ENCODE peak calls at places on chromosome 11, in five cellular contexts. X is AG10803, F is type B pancreatic cell, U is endothelial cell, L is bronchial epithelial cell. O is an unnamed sample.

GRCh38 chr11:105092255-105093239 is 47.0 kb downstream of the CARD18 start:
- DNase-seq in U (no peak), X (no peak), F (no peak), L (peak; percentile 85), O (no peak)

GRCh38 chr11:23502821-23503220 is 642.5 kb upstream of the CCDC179 start:
- DNase-seq in F (no peak), U (no peak), X (no peak), L (peak; percentile 8), O (no peak)

GRCh38 chr11:76208829-76209670 is 2.7 kb upstream of the WNT11 start:
- DNase-seq in U (peak; percentile 87), F (peak; percentile 87), X (peak; percentile 34), L (no peak), O (peak; percentile 86)

GRCh38 chr11:85941380-85941973 is 86.3 kb downstream of the CCDC83 start:
- DNase-seq in U (peak; percentile 36), F (no peak), X (peak; percentile 75), L (peak; percentile 50), O (no peak)

GRCh38 chr11:93822359-93822758 is 28.1 kb downstream of the VSTM5 start:
- DNase-seq in F (no peak), U (no peak), L (peak; percentile 44), X (peak; percentile 4), O (no peak)

GRCh38 chr11:62611705-62612365 is 740 bp downstream of the EML3 start:
- DNase-seq in F (no peak), L (no peak), U (peak; percentile 21), X (peak; percentile 70), O (peak; percentile 44)

GRCh38 chr11:68212421-68213134 is 518 bp downstream of the KMT5B start:
- DNase-seq in X (peak; percentile 78), F (peak; percentile 82), L (peak; percentile 21), U (peak; percentile 72), O (peak; percentile 76)

GRCh38 chr11:75468534-75469340 is 35.7 kb upstream of the KLHL35 start:
- DNase-seq in L (no peak), U (no peak), X (peak; percentile 38), F (no peak), O (peak; percentile 33)

GRCh38 chr11:12046636-12047236 is 38.3 kb upstream of the DKK3 start:
- DNase-seq in F (no peak), U (no peak), X (no peak), L (no peak), O (no peak)

GRCh38 chr11:70616317-70616716 is 218.0 kb downstream of the CTTN start:
- DNase-seq in L (no peak), X (no peak), F (no peak), U (no peak), O (no peak)

DNA sequence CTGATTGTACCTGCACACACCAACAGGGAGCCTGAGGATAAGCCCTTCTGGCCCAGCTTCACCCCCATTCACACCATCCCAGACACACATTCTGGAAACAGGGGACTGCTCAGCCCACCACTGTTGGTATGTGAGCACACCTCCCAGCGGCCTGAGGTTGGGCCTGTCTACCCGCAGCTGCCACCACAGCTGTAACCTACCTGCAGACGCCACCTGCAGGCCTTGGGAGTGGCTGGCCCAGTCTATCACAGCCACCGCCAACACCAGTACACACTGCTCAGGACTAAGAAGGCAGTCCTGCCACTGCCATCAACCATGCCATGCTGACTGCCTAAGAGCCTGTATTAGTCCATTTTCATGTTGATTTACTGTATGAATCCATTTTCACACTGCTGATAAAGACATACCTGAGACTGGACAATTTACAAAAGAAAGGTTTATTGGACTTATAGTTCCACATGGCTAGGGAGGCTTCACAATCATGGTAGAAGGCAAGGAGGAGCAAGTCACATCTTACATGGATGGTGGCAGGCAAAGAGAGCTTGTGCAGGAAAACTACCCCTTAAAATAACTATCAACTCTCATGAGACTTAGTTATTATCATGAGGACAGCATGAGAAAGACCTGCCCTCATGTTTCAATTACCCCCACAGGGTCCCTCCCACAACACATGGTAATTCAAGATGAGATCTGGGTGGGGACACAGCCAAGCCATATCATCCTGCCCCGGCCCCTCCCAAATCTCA is 30.6 kb downstream of the RSF1 start:
- DNase-seq in U (no peak), X (no peak), F (no peak), L (no peak), O (no peak)
- TF ChIP-seq CTCF in U (no peak), X (no peak), F (no peak), L (no peak), O (no peak)

GRCh38 chr11:8911040-8911823 is at the start of gene AKIP1:
- DNase-seq in F (peak; percentile 98), U (peak; percentile 98), L (peak; percentile 78), X (peak; percentile 92), O (peak; percentile 98)
- TF ChIP-seq CTCF in F (no peak), U (no peak), L (no peak), X (no peak), O (no peak)

GRCh38 chr11:128299132-128299726 is 288.1 kb downstream of the ETS1 start:
- DNase-seq in L (peak; percentile 9), F (no peak), X (peak; percentile 92), U (no peak), O (peak; percentile 13)
- TF ChIP-seq CTCF in L (no peak), F (no peak), X (no peak), U (no peak), O (no peak)

DNA sequence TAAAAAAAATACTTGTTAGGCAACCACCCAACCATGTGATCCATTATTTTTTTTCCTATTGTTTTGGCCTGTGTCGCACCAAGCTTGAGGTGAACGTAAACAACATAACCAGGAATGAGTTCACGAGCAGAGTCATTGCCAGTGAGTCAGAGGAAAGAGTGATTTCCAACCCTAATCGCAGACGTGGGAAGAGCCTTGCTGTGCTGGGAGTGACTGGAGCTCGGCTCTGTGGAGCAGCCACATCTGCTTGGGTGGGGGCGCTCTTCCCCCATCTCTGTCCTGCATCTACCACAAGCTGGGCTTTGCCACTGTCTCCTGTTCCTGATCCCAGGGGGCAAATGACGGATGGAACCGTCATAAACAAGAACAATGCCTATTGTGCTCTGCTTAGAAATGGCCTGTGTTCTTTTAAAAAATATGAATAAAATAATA is 210.0 kb downstream of the KIRREL3 start:
- DNase-seq in U (no peak), L (peak; percentile 1), F (no peak), X (peak; percentile 94), O (no peak)
- TF ChIP-seq CTCF in U (no peak), L (no peak), F (no peak), X (peak; percentile 47), O (no peak)

GRCh38 chr11:58923300-58923788 is 15.9 kb upstream of the GLYATL1 start:
- DNase-seq in U (no peak), L (peak; percentile 91), X (peak; percentile 36), F (no peak), O (no peak)
- TF ChIP-seq CTCF in U (no peak), L (peak; percentile 30), X (peak; percentile 51), F (peak; percentile 60), O (peak; percentile 28)

DNA sequence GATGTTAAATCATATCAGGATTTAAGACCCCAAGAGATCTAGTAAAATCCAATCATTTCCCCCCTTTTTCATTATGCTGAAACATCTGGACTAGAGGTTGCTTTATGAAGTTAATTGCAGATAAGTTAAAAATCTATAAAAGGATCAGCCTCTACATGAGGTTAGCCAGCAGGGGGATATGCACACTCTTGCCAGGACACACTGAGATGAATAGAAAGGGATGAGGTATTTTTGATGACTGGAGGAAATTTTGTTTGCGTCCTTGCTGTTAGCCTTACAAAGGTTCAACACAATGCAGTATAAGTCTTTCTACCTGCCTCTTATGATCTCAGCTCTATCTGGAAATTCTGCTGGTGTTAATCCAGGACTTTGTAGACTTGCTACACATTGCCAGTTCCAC is 1034.3 kb downstream of the LRRC4C start:
- DNase-seq in F (no peak), L (no peak), U (no peak), X (no peak), O (no peak)
- TF ChIP-seq CTCF in F (peak; percentile 39), L (no peak), U (no peak), X (no peak), O (no peak)

GRCh38 chr11:9839550-9839949 is 175.7 kb downstream of the SWAP70 start:
- DNase-seq in L (no peak), X (no peak), F (no peak), U (no peak), O (no peak)

GRCh38 chr11:9838961-9839360 is 175.1 kb downstream of the SWAP70 start:
- DNase-seq in U (no peak), X (no peak), L (peak; percentile 61), F (no peak), O (no peak)

GRCh38 chr11:9831122-9831521 is 167.2 kb downstream of the SWAP70 start:
- DNase-seq in X (no peak), U (no peak), F (no peak), L (no peak), O (no peak)

GRCh38 chr11:9838229-9838628 is 174.4 kb downstream of the SWAP70 start:
- DNase-seq in U (no peak), X (peak; percentile 68), L (no peak), F (no peak), O (no peak)

DNA sequence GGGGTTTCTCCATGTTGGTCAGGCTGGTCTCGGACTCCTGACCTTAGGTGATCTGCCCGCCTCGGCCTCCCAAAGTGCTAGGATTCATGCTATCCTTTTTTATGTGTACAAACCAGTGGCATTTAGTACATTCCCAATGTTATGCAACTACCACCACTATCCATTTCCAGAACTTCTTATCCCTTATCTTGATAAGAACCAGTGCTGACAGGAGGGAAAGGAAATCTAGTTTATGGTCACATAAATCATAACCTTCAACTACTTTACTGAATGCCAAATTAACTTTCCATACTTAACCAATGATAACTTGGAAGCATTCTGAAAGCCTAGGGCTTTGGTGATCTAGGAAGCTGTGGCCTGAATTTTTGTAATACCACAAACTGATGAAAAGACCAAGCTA is 170.4 kb downstream of the SWAP70 start:
- DNase-seq in U (no peak), X (peak; percentile 47), F (no peak), L (no peak), O (no peak)
- TF ChIP-seq CTCF in U (no peak), X (no peak), F (no peak), L (no peak), O (no peak)

GRCh38 chr11:30960387-30960992 is 374.3 kb upstream of the MPPED2 start:
- DNase-seq in X (peak; percentile 62), L (peak; percentile 57), U (no peak), F (no peak), O (peak; percentile 7)
- TF ChIP-seq CTCF in X (peak; percentile 77), L (peak; percentile 50), U (peak; percentile 24), F (peak; percentile 85), O (peak; percentile 65)

DNA sequence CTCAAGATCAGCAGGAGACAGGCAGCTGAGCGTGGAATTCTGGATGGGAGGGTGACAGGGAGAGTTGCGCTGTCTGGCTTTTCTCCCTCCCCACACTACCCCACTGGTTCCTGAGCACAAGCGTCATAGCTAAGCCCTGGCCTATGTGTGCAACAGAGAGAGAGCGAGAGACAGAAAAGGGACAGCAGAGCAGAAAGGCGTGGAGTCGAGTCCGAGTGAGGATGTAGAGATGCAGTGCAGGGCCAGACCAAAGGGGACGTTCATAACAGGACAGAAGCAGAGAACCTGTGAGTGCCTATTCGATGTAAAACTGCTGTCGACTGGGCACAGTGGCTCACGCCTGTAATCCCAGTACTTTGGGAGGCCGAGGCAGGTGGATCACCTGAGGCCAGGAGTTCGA is 94.0 kb upstream of the TMEM45B start:
- DNase-seq in U (no peak), X (no peak), L (no peak), F (no peak), O (no peak)
- TF ChIP-seq CTCF in U (no peak), X (no peak), L (no peak), F (no peak), O (no peak)